ENCODE peak calls at places on chromosomes 4 and X, in five cellular contexts. U, Z, S, E and D are unnamed samples.
A peak's percentile ranks its signal among the peaks of the same experiment; 100 is the strongest.

GRCh38 chr4:26861434-26862186 is 969 bp downstream of the STIM2 start:
- DNase-seq in U (peak; percentile 70), Z (peak; percentile 66), S (peak; percentile 49), E (peak; percentile 67), D (peak; percentile 67)

GRCh38 chrX:13647709-13648212 is 5.2 kb upstream of the TCEANC start:
- DNase-seq in U (no peak), Z (no peak), S (peak; percentile 48), E (peak; percentile 59), D (peak; percentile 57)

GRCh38 chrX:154365997-154366665 is 8.3 kb downstream of the FLNA start:
- DNase-seq in U (no peak), Z (no peak), S (no peak), E (no peak), D (no peak)

GRCh38 chr4:42636591-42636990 is 20.3 kb downstream of the ATP8A1 start:
- DNase-seq in U (no peak), Z (no peak), S (no peak), E (no peak), D (no peak)

GRCh38 chr4:69718376-69719293 is 41.8 kb downstream of the SULT1B1 start:
- DNase-seq in U (no peak), Z (no peak), S (no peak), E (no peak), D (no peak)

GRCh38 chr4:66911898-66912297 is 633.4 kb downstream of the CENPC start:
- DNase-seq in U (no peak), Z (no peak), S (no peak), E (no peak), D (no peak)

GRCh38 chr4:47746122-47746521 is 91.7 kb downstream of the CORIN start:
- DNase-seq in U (no peak), Z (no peak), S (no peak), E (no peak), D (no peak)

GRCh38 chr4:7876096-7876993 is 63.3 kb downstream of the AFAP1 start:
- DNase-seq in U (peak; percentile 54), Z (no peak), S (no peak), E (peak; percentile 19), D (no peak)

GRCh38 chrX:23694606-23695005 is 27.3 kb downstream of the PRDX4 start:
- DNase-seq in U (peak; percentile 18), Z (peak; percentile 34), S (peak; percentile 1), E (peak; percentile 33), D (peak; percentile 27)

GRCh38 chr4:169557061-169557636 is 55.2 kb downstream of the NEK1 start:
- DNase-seq in U (no peak), Z (no peak), S (no peak), E (no peak), D (no peak)

GRCh38 chr4:126267689-126268088 is 952.9 kb downstream of the FAT4 start:
- DNase-seq in U (no peak), Z (no peak), S (no peak), E (no peak), D (no peak)

GRCh38 chr4:75118739-75119138 is 185.8 kb downstream of the PARM1 start:
- DNase-seq in U (no peak), Z (no peak), S (no peak), E (no peak), D (no peak)

GRCh38 chrX:25524150-25524549 is 508.4 kb upstream of the ARX start:
- DNase-seq in U (no peak), Z (no peak), S (no peak), E (no peak), D (no peak)

GRCh38 chr4:6402566-6403399 is 69.6 kb downstream of the PPP2R2C start:
- DNase-seq in U (no peak), Z (no peak), S (no peak), E (no peak), D (no peak)

GRCh38 chr4:1168291-1169031 is 3.9 kb downstream of the SPON2 start:
- DNase-seq in U (no peak), Z (no peak), S (no peak), E (no peak), D (no peak)

GRCh38 chr4:36244257-36245084 is at the start of gene ARAP2:
- DNase-seq in U (peak; percentile 51), Z (peak; percentile 87), S (peak; percentile 46), E (peak; percentile 63), D (peak; percentile 58)

GRCh38 chrX:40174594-40175415 is 77.0 kb upstream of the BCOR start:
- DNase-seq in U (peak; percentile 48), Z (peak; percentile 44), S (peak; percentile 25), E (no peak), D (no peak)

GRCh38 chrX:107102980-107103379 is 15.6 kb downstream of the RBM41 start:
- DNase-seq in U (no peak), Z (no peak), S (no peak), E (no peak), D (no peak)

GRCh38 chrX:153889123-153889522 is 3.1 kb upstream of the L1CAM start:
- DNase-seq in U (no peak), Z (no peak), S (peak; percentile 3), E (no peak), D (no peak)

GRCh38 chr4:184097240-184097619 is 120.4 kb downstream of the ENPP6 start:
- DNase-seq in U (peak; percentile 85), Z (peak; percentile 28), S (no peak), E (no peak), D (no peak)

GRCh38 chrX:720858-721257 is 90.3 kb downstream of the SHOX start:
- DNase-seq in U (no peak), Z (no peak), S (no peak), E (no peak), D (no peak)

GRCh38 chrX:40579880-40580536 is 762 bp upstream of the ATP6AP2 start:
- DNase-seq in U (no peak), Z (no peak), S (peak; percentile 73), E (no peak), D (no peak)

GRCh38 chr4:139645458-139645857 is 20.2 kb upstream of the MGST2 start:
- DNase-seq in U (no peak), Z (no peak), S (no peak), E (no peak), D (no peak)

GRCh38 chr4:73259552-73260140 is 1.0 kb upstream of the ANKRD17 start:
- DNase-seq in U (no peak), Z (peak; percentile 11), S (no peak), E (no peak), D (no peak)

GRCh38 chrX:38008658-38009057 is 2.3 kb downstream of the SYTL5 start:
- DNase-seq in U (no peak), Z (no peak), S (no peak), E (no peak), D (no peak)

GRCh38 chr4:31370866-31371465 is 650.8 kb downstream of the PCDH7 start:
- DNase-seq in U (no peak), Z (peak; percentile 44), S (peak; percentile 38), E (no peak), D (no peak)

GRCh38 chr4:72577211-72577610 is 8.2 kb upstream of the ADAMTS3 start:
- DNase-seq in U (no peak), Z (no peak), S (no peak), E (no peak), D (no peak)

GRCh38 chr4:2472187-2472586 is 3.3 kb downstream of the RNF4 start:
- DNase-seq in U (no peak), Z (no peak), S (no peak), E (no peak), D (no peak)